ENCODE peak calls at places on chromosomes 13 and 19, in five cellular contexts. E, I, T, N and Y are unnamed samples.

GRCh38 chr13:33281951-33282595 is 3.5 kb downstream of the STARD13 start:
- DNase-seq in T (no peak), N (no peak), E (no peak), I (no peak), Y (no peak)

GRCh38 chr19:52070496-52070895 is 21.9 kb upstream of the ZNF432 start:
- DNase-seq in T (no peak), I (no peak), N (no peak), E (no peak), Y (no peak)

GRCh38 chr13:64075543-64076271 is 2660.1 kb upstream of the PCDH20 start:
- DNase-seq in E (no peak), T (no peak), N (no peak), I (peak; percentile 18), Y (no peak)

GRCh38 chr13:23175920-23176319 is 4.9 kb upstream of the SGCG start:
- DNase-seq in T (no peak), I (no peak), N (no peak), E (no peak), Y (no peak)

GRCh38 chr19:34336781-34337271 is 28.2 kb upstream of the GPI start:
- DNase-seq in N (peak; percentile 36), T (peak; percentile 27), I (no peak), E (peak; percentile 35), Y (no peak)

GRCh38 chr13:93420887-93421286 is 194.3 kb downstream of the GPC6 start:
- DNase-seq in N (no peak), E (peak; percentile 21), I (no peak), T (no peak), Y (no peak)

GRCh38 chr13:113647351-113648217 is 10.4 kb downstream of the ATP4B start:
- DNase-seq in I (peak; percentile 96), T (no peak), N (no peak), E (no peak), Y (peak; percentile 38)

GRCh38 chr19:36058481-36059179 is 3.9 kb downstream of the WDR62 start:
- DNase-seq in E (no peak), I (no peak), N (no peak), T (no peak), Y (no peak)

GRCh38 chr19:4134351-4134750 is 10.4 kb upstream of the MAP2K2 start:
- DNase-seq in T (no peak), N (no peak), I (no peak), E (no peak), Y (no peak)

GRCh38 chr19:1512671-1513491 is at the start of gene ADAMTSL5:
- DNase-seq in E (peak; percentile 51), I (peak; percentile 60), T (peak; percentile 42), N (no peak), Y (no peak)

GRCh38 chr19:55069137-55069858 is 6.3 kb upstream of the RDH13 start:
- DNase-seq in T (no peak), N (no peak), E (peak; percentile 33), I (peak; percentile 81), Y (no peak)

GRCh38 chr13:54206601-54207000 is 1178.0 kb downstream of the OLFM4 start:
- DNase-seq in N (no peak), I (no peak), T (no peak), E (no peak), Y (no peak)

GRCh38 chr13:48093588-48093987 is 1.3 kb downstream of the MED4 start:
- DNase-seq in E (no peak), N (no peak), T (no peak), I (no peak), Y (no peak)

GRCh38 chr19:50666346-50667176 is 17.3 kb downstream of the C19orf81 start:
- DNase-seq in T (no peak), N (no peak), I (no peak), E (no peak), Y (no peak)

GRCh38 chr19:44577566-44577874 is 35.8 kb upstream of the IGSF23 start:
- DNase-seq in N (no peak), T (no peak), I (no peak), E (no peak), Y (no peak)

GRCh38 chr19:6076291-6076665 is 34.0 kb downstream of the RFX2 start:
- DNase-seq in N (no peak), T (no peak), I (no peak), E (no peak), Y (no peak)

GRCh38 chr13:51501592-51502205 is 48.9 kb upstream of the INTS6 start:
- DNase-seq in N (no peak), I (no peak), T (no peak), E (no peak), Y (no peak)

GRCh38 chr13:39676315-39676876 is 20.9 kb downstream of the COG6 start:
- DNase-seq in E (no peak), T (no peak), I (no peak), N (no peak), Y (no peak)

GRCh38 chr13:91894311-91894710 is 495.9 kb downstream of the GPC5 start:
- DNase-seq in N (no peak), T (no peak), I (no peak), E (no peak), Y (no peak)

GRCh38 chr13:27064252-27064995 is 107.2 kb downstream of the USP12 start:
- DNase-seq in I (no peak), E (no peak), N (no peak), T (no peak), Y (no peak)

GRCh38 chr13:110399801-110400200 is 92.7 kb downstream of the COL4A2 start:
- DNase-seq in I (no peak), E (no peak), N (no peak), T (no peak), Y (no peak)

GRCh38 chr13:64453831-64454230 is 2776.3 kb downstream of the PCDH9 start:
- DNase-seq in E (no peak), I (no peak), N (no peak), T (no peak), Y (no peak)

GRCh38 chr19:43798546-43799409 is 3.5 kb downstream of the LYPD5 start:
- DNase-seq in E (peak; percentile 46), I (peak; percentile 62), T (peak; percentile 34), N (no peak), Y (no peak)

GRCh38 chr19:37691881-37692504 is 27.6 kb downstream of the ZNF607 start:
- DNase-seq in I (peak; percentile 63), T (peak; percentile 46), N (peak; percentile 79), E (peak; percentile 66), Y (peak; percentile 57)

GRCh38 chr13:63403726-63404125 is 1988.1 kb upstream of the PCDH20 start:
- DNase-seq in E (no peak), I (no peak), N (no peak), T (no peak), Y (no peak)

GRCh38 chr13:107642841-107643240 is 572.5 kb downstream of the LIG4 start:
- DNase-seq in E (no peak), N (no peak), T (no peak), I (no peak), Y (no peak)

GRCh38 chr19:9857920-9858746 is 23.0 kb downstream of the PIN1 start:
- DNase-seq in I (no peak), T (no peak), E (no peak), N (no peak), Y (no peak)

GRCh38 chr19:18674616-18675015 is 8.9 kb upstream of the CRTC1 start:
- DNase-seq in I (no peak), E (no peak), T (no peak), N (no peak), Y (no peak)

GRCh38 chr19:788821-789472 is 8.3 kb upstream of the PTBP1 start:
- DNase-seq in I (no peak), T (no peak), N (no peak), E (peak; percentile 50), Y (no peak)

GRCh38 chr19:18438331-18439024 is 545 bp upstream of the ISYNA1 start:
- DNase-seq in N (no peak), I (no peak), T (no peak), E (peak; percentile 58), Y (peak; percentile 65)

GRCh38 chr13:98180092-98180491 is 3.0 kb upstream of the RNF113B start:
- DNase-seq in I (no peak), T (no peak), N (no peak), E (no peak), Y (no peak)

GRCh38 chr19:31354919-31355318 is 5.7 kb upstream of the TSHZ3 start:
- DNase-seq in T (no peak), N (no peak), E (peak; percentile 31), I (no peak), Y (no peak)

GRCh38 chr13:110265682-110266430 is 41.1 kb downstream of the COL4A1 start:
- DNase-seq in T (no peak), I (no peak), N (no peak), E (no peak), Y (no peak)

GRCh38 chr13:28609381-28609780 is 49.5 kb upstream of the POMP start:
- DNase-seq in I (no peak), T (no peak), N (no peak), E (no peak), Y (no peak)

GRCh38 chr19:1307320-1307719 is 21.6 kb downstream of the EFNA2 start:
- DNase-seq in I (no peak), T (no peak), N (no peak), E (no peak), Y (no peak)